ENCODE peak calls at places on chromosome 5, in eight cellular contexts. Q is esophagus muscularis mucosa, X is GM23338, F is Panc1, O is transverse colon, Z is HCT116, Y is spleen, J is breast epithelium. C is an unnamed sample.

GRCh38 chr5:151030377-151030776 is 10.0 kb downstream of the GPX3 start:
- DNase-seq in F (no peak), O (peak; percentile 53), X (no peak), Q (no peak), Y (no peak), J (peak; percentile 41), Z (no peak), C (peak; percentile 82)

GRCh38 chr5:108561416-108562204 is 179.7 kb upstream of the FBXL17 start:
- DNase-seq in F (no peak), Z (no peak), Y (no peak), J (no peak), Q (no peak), O (no peak), X (peak; percentile 62), C (no peak)

GRCh38 chr5:157384971-157385709 is 74.9 kb upstream of the NIPAL4 start:
- DNase-seq in X (peak; percentile 26), F (no peak), Z (no peak), J (peak; percentile 32), Q (peak; percentile 60), O (peak; percentile 27), Y (no peak), C (no peak)

GRCh38 chr5:91176288-91177016 is 206.7 kb downstream of the ARRDC3 start:
- DNase-seq in O (no peak), F (no peak), J (no peak), Q (no peak), Z (no peak), X (no peak), Y (no peak), C (no peak)

GRCh38 chr5:171415115-171415730 is 4.2 kb upstream of the FGF18 start:
- DNase-seq in F (no peak), J (peak; percentile 3), X (peak; percentile 27), Z (no peak), Q (peak; percentile 45), O (no peak), Y (no peak), C (no peak)

GRCh38 chr5:132354381-132354780 is 15.1 kb upstream of the SLC22A5 start:
- DNase-seq in X (no peak), Q (no peak), O (peak; percentile 41), Y (no peak), Z (no peak), F (no peak), J (no peak), C (no peak)

GRCh38 chr5:75668988-75669760 is 48.1 kb downstream of the POC5 start:
- DNase-seq in X (no peak), Y (peak; percentile 79), Q (no peak), O (peak; percentile 65), F (no peak), Z (no peak), J (no peak), C (no peak)

GRCh38 chr5:168157141-168157540 is 134.3 kb upstream of the WWC1 start:
- DNase-seq in O (no peak), X (no peak), Y (no peak), F (no peak), J (no peak), Z (no peak), Q (no peak), C (no peak)

GRCh38 chr5:91151947-91152346 is 231.2 kb downstream of the ARRDC3 start:
- DNase-seq in O (peak; percentile 25), X (peak; percentile 28), Q (no peak), Z (no peak), Y (no peak), F (no peak), J (peak; percentile 65), C (peak; percentile 70)

GRCh38 chr5:106269252-106269843 is 1401.4 kb downstream of the EFNA5 start:
- DNase-seq in O (no peak), F (no peak), X (peak; percentile 62), Q (no peak), J (no peak), Y (no peak), Z (peak; percentile 24), C (no peak)

GRCh38 chr5:115170128-115170923 is 618 bp upstream of the TRIM36 start:
- DNase-seq in X (peak; percentile 73), Y (peak; percentile 85), J (no peak), O (no peak), Z (no peak), Q (no peak), F (no peak), C (no peak)

GRCh38 chr5:164059471-164059870 is 554.1 kb downstream of the MAT2B start:
- DNase-seq in Y (no peak), O (no peak), X (no peak), Q (no peak), J (no peak), F (no peak), Z (no peak), C (no peak)

GRCh38 chr5:178590141-178590923 is at the start of gene COL23A1:
- DNase-seq in O (peak; percentile 22), F (peak; percentile 15), J (peak; percentile 46), Y (peak; percentile 90), Q (no peak), X (peak; percentile 86), Z (no peak), C (no peak)

GRCh38 chr5:98102926-98103325 is 670.5 kb upstream of the RGMB start:
- DNase-seq in J (no peak), Z (no peak), Y (no peak), O (no peak), X (no peak), Q (no peak), F (no peak), C (no peak)

GRCh38 chr5:113255105-113255504 is 179.7 kb downstream of the TSSK1B start:
- DNase-seq in Y (no peak), O (no peak), X (no peak), Z (no peak), Q (no peak), J (no peak), F (no peak), C (no peak)

GRCh38 chr5:7087719-7088297 is 308.1 kb upstream of the ADCY2 start:
- DNase-seq in Z (no peak), X (no peak), Q (no peak), Y (no peak), O (no peak), J (no peak), F (no peak), C (no peak)

GRCh38 chr5:141882594-141883183 is 4.5 kb upstream of the PCDH1 start:
- DNase-seq in O (peak; percentile 35), Q (no peak), X (peak; percentile 84), Z (no peak), F (no peak), Y (no peak), J (no peak), C (no peak)
- TF ChIP-seq POLR2AphosphoS5 in O (no peak), Q (no peak), X (no peak), Z (no peak), F (no peak), Y (no peak), J (no peak), C (no peak)

GRCh38 chr5:12023614-12024241 is 119.5 kb upstream of the CTNND2 start:
- DNase-seq in Z (no peak), F (peak; percentile 28), X (peak; percentile 79), O (no peak), Q (no peak), J (no peak), Y (no peak), C (no peak)
- TF ChIP-seq CTCF in Z (peak; percentile 45), F (peak; percentile 68), X (peak; percentile 66), O (no peak), Q (peak; percentile 42), J (peak; percentile 50), Y (no peak), C (peak; percentile 22)

GRCh38 chr5:172844577-172844838 is 10.5 kb downstream of the ERGIC1 start:
- DNase-seq in Z (no peak), J (no peak), F (no peak), Q (no peak), O (no peak), X (no peak), Y (no peak), C (no peak)

GRCh38 chr5:172845190-172845975 is 11.3 kb downstream of the ERGIC1 start:
- DNase-seq in J (no peak), Y (no peak), X (no peak), Z (no peak), O (no peak), Q (no peak), F (no peak), C (no peak)

GRCh38 chr5:172846677-172847076 is 12.6 kb downstream of the ERGIC1 start:
- DNase-seq in J (no peak), X (no peak), Z (no peak), Y (no peak), Q (no peak), F (no peak), O (no peak), C (no peak)

GRCh38 chr5:172848419-172848818 is 14.4 kb downstream of the ERGIC1 start:
- DNase-seq in Z (no peak), J (no peak), F (no peak), O (peak; percentile 35), X (no peak), Y (no peak), Q (no peak), C (no peak)

GRCh38 chr5:172846249-172846648 is 12.2 kb downstream of the ERGIC1 start:
- DNase-seq in J (no peak), Z (no peak), Y (no peak), F (no peak), O (peak; percentile 40), X (no peak), Q (no peak), C (no peak)
- TF ChIP-seq POLR2AphosphoS5 in J (no peak), Z (no peak), Y (no peak), F (no peak), O (no peak), X (no peak), Q (no peak), C (no peak)

GRCh38 chr5:146005723-146006122 is 69.3 kb downstream of the SH3RF2 start:
- DNase-seq in X (no peak), Y (no peak), J (no peak), Z (no peak), Q (no peak), O (no peak), F (no peak), C (no peak)

GRCh38 chr5:146007973-146008372 is 71.6 kb downstream of the SH3RF2 start:
- DNase-seq in F (no peak), X (no peak), Y (no peak), Q (no peak), J (no peak), Z (no peak), O (peak; percentile 17), C (no peak)

GRCh38 chr5:146009020-146009419 is 72.6 kb downstream of the SH3RF2 start:
- DNase-seq in Q (no peak), F (no peak), O (no peak), J (no peak), Z (no peak), X (no peak), Y (no peak), C (no peak)

GRCh38 chr5:146006470-146006869 is 70.1 kb downstream of the SH3RF2 start:
- DNase-seq in X (no peak), J (no peak), O (no peak), Q (peak; percentile 53), Y (no peak), F (no peak), Z (no peak), C (no peak)

DNA sequence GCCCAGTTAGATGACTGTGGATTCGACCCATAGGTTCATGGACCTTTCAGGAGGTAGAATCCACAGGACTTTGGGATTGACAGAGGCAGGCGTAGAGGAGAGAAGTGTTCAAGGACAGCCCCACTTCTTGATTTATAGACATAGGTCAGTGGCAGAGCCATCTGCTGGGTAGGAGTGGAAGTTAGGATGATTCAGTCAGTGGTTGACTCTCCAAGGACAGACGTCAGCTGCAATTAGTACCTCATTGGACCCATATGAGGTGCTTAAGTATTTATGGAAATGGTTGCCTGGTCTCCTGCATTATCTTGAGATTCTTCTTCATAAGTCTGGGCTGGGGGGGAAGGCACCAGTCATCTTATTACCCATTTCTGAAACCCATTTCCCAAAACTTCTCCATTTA is 70.9 kb downstream of the SH3RF2 start:
- DNase-seq in Z (peak; percentile 27), Q (peak; percentile 66), J (no peak), Y (no peak), F (no peak), X (peak; percentile 34), O (no peak), C (no peak)
- TF ChIP-seq CTCF in Z (peak; percentile 30), Q (no peak), J (no peak), Y (no peak), F (peak; percentile 37), X (peak; percentile 61), O (no peak), C (no peak)

C was measured in suprapubic skin.